ENCODE peak calls at places on chromosomes 13 and 19, in four cellular contexts. E is ELF-1, P is astrocyte of the spinal cord, S is aorta. U is an unnamed sample.

GRCh38 chr13:49093376-49093775 is 117.7 kb downstream of the FNDC3A start:
- DNase-seq in E (no peak), P (no peak), S (no peak), U (no peak)

GRCh38 chr19:17495639-17496265 is 15.7 kb upstream of the PGLS start:
- DNase-seq in E (no peak), P (no peak), S (no peak), U (no peak)

GRCh38 chr19:42271861-42272534 is 2.9 kb downstream of the CIC start:
- DNase-seq in E (no peak), P (no peak), S (no peak), U (no peak)

GRCh38 chr13:114004416-114005205 is 30.7 kb upstream of the C13orf46 start:
- DNase-seq in E (no peak), P (peak), S (peak), U (no peak)

GRCh38 chr13:32659736-32660135 is 73.5 kb downstream of the PDS5B start:
- DNase-seq in E (no peak), P (peak), S (no peak), U (no peak)

GRCh38 chr13:49418206-49418605 is 25.7 kb downstream of the CAB39L start:
- DNase-seq in E (no peak), P (no peak), S (no peak), U (no peak)

GRCh38 chr19:30163663-30164062 is 208.5 kb upstream of the ZNF536 start:
- DNase-seq in E (no peak), P (no peak), S (no peak), U (no peak)

GRCh38 chr19:3620817-3621547 is 5.6 kb downstream of the CACTIN start:
- DNase-seq in E (no peak), P (no peak), S (no peak), U (no peak)

GRCh38 chr19:38989066-38989605 is 13.6 kb upstream of the FBXO17 start:
- DNase-seq in E (peak), P (peak), S (no peak), U (no peak)

GRCh38 chr19:4910594-4911273 is 1.4 kb downstream of the UHRF1 start:
- DNase-seq in E (peak), P (peak), S (peak), U (no peak)

GRCh38 chr13:44322928-44323327 is 50.7 kb upstream of the SERP2 start:
- DNase-seq in E (no peak), P (no peak), S (no peak), U (no peak)

GRCh38 chr13:23899555-23899954 is 2.3 kb upstream of the C1QTNF9B start:
- DNase-seq in E (no peak), P (peak), S (no peak), U (no peak)

GRCh38 chr19:53102701-53103140 is 501 bp downstream of the ZNF160 start:
- DNase-seq in E (no peak), P (peak), S (peak), U (no peak)

GRCh38 chr13:29771247-29771646 is 79.2 kb downstream of the UBL3 start:
- DNase-seq in E (no peak), P (peak), S (no peak), U (no peak)

GRCh38 chr19:2341247-2341705 is 12.8 kb downstream of the SPPL2B start:
- DNase-seq in E (no peak), P (no peak), S (no peak), U (no peak)

GRCh38 chr13:96822900-96823299 is 171.4 kb downstream of the OXGR1 start:
- DNase-seq in E (peak), P (no peak), S (no peak), U (no peak)

GRCh38 chr13:88726075-88726474 is 1054.9 kb downstream of the SLITRK5 start:
- DNase-seq in E (no peak), P (no peak), S (peak), U (no peak)

GRCh38 chr13:99501952-99502310 is 659 bp downstream of the TM9SF2 start:
- DNase-seq in E (peak), P (no peak), S (no peak), U (no peak)

GRCh38 chr19:13953021-13953531 is 767 bp downstream of the DCAF15 start:
- DNase-seq in E (no peak), P (peak), S (peak), U (no peak)

GRCh38 chr13:114063545-114064515 is 68.6 kb downstream of the RASA3 start:
- DNase-seq in E (no peak), P (peak), S (peak), U (no peak)

GRCh38 chr19:10797541-10798256 is 38.3 kb downstream of the TMED1 start:
- DNase-seq in E (no peak), P (no peak), S (no peak), U (no peak)

GRCh38 chr13:94548382-94549240 is 47.3 kb downstream of the TGDS start:
- DNase-seq in E (no peak), P (peak), S (peak), U (no peak)

GRCh38 chr13:67023088-67023893 is 206.8 kb downstream of the PCDH9 start:
- DNase-seq in E (no peak), P (peak), S (no peak), U (no peak)

GRCh38 chr13:71249031-71249430 is 618.0 kb downstream of the DACH1 start:
- DNase-seq in E (no peak), P (no peak), S (no peak), U (no peak)

GRCh38 chr19:13208964-13209796 is 59.0 kb downstream of the IER2 start:
- DNase-seq in E (peak), P (no peak), S (no peak), U (no peak)

GRCh38 chr19:11422163-11423068 is 3.3 kb upstream of the RGL3 start:
- DNase-seq in E (peak), P (no peak), S (peak), U (no peak)

GRCh38 chr19:13784731-13785452 is 10.4 kb upstream of the ZSWIM4 start:
- DNase-seq in E (peak), P (peak), S (peak), U (no peak)

U was measured in mesenteric fat pad.